ENCODE peak calls at places on chromosomes 4 and X, in five cellular contexts. N is aorta, Z is fibroblast of the aortic adventitia, W is H1, I is Panc1. B is an unnamed sample.

GRCh38 chr4:8319731-8320385 is 50.3 kb downstream of the HTRA3 start:
- DNase-seq in Z (peak), N (peak), I (no peak), W (peak), B (no peak)

GRCh38 chr4:10114607-10115006 is 2.0 kb downstream of the WDR1 start:
- DNase-seq in N (no peak), Z (no peak), W (no peak), I (no peak), B (no peak)

GRCh38 chrX:116181300-116181699 is 10.8 kb downstream of the AGTR2 start:
- DNase-seq in N (no peak), Z (no peak), I (no peak), W (no peak), B (no peak)

GRCh38 chrX:46628406-46629371 is 55.1 kb downstream of the CHST7 start:
- DNase-seq in N (no peak), I (no peak), Z (peak), W (no peak), B (no peak)

GRCh38 chr4:85498068-85498733 is 23.3 kb downstream of the ARHGAP24 start:
- DNase-seq in Z (peak), N (no peak), W (no peak), I (no peak), B (no peak)

GRCh38 chr4:86092684-86093083 is 267.2 kb downstream of the MAPK10 start:
- DNase-seq in W (no peak), N (no peak), Z (peak), I (no peak), B (no peak)

GRCh38 chr4:59553063-59553738 is 1646.9 kb upstream of the ADGRL3 start:
- DNase-seq in Z (no peak), I (peak), W (no peak), N (no peak), B (no peak)

GRCh38 chrX:109858602-109859341 is 125.7 kb upstream of the ACSL4 start:
- DNase-seq in I (no peak), Z (no peak), N (no peak), W (no peak), B (no peak)

GRCh38 chr4:25773358-25773757 is 89.4 kb downstream of the SEL1L3 start:
- DNase-seq in N (no peak), W (no peak), I (no peak), Z (no peak), B (no peak)

GRCh38 chr4:122086338-122086737 is 65.8 kb upstream of the BLTP1 start:
- DNase-seq in I (no peak), Z (no peak), W (no peak), N (no peak), B (no peak)

GRCh38 chrX:37745835-37746234 is 34.0 kb upstream of the CYBB start:
- DNase-seq in N (no peak), I (no peak), Z (no peak), W (no peak), B (no peak)

GRCh38 chr4:123585111-123585510 is 188.5 kb downstream of the SPRY1 start:
- DNase-seq in N (no peak), Z (no peak), I (no peak), W (no peak), B (no peak)

GRCh38 chr4:88147799-88148217 is 10.6 kb downstream of the ABCG2 start:
- DNase-seq in W (no peak), Z (no peak), I (no peak), N (no peak), B (no peak)

GRCh38 chr4:137659431-137659830 is 127.1 kb upstream of the PCDH18 start:
- DNase-seq in W (no peak), I (no peak), Z (peak), N (no peak), B (no peak)

GRCh38 chrX:120238947-120239346 is 11.7 kb upstream of the ZBTB33 start:
- DNase-seq in I (no peak), N (no peak), Z (no peak), W (no peak), B (no peak)

GRCh38 chr4:183908284-183908683 is 3.2 kb downstream of the STOX2 start:
- DNase-seq in Z (no peak), W (no peak), I (no peak), N (no peak), B (no peak)

GRCh38 chr4:183012862-183013855 is 85.9 kb upstream of the WWC2 start:
- DNase-seq in N (no peak), I (no peak), Z (no peak), W (peak), B (no peak)

GRCh38 chrX:120269379-120270035 is 18.9 kb downstream of the ZBTB33 start:
- DNase-seq in I (no peak), W (no peak), N (no peak), Z (peak), B (no peak)

GRCh38 chrX:128020701-128021100 is 31.5 kb downstream of the ACTRT1 start:
- DNase-seq in W (no peak), Z (peak), I (peak), N (no peak), B (no peak)

GRCh38 chr4:139734201-139734874 is 68.7 kb downstream of the MGST2 start:
- DNase-seq in W (no peak), Z (peak), N (no peak), I (no peak), B (no peak)

GRCh38 chr4:4384837-4385236 is 2.1 kb upstream of the NSG1 start:
- DNase-seq in N (peak), I (no peak), W (peak), Z (no peak), B (peak)

GRCh38 chrX:107713205-107714195 is 62.1 kb downstream of the TSC22D3 start:
- DNase-seq in N (no peak), W (no peak), I (no peak), Z (no peak), B (no peak)

GRCh38 chrX:151004085-151004484 is 20.9 kb downstream of the HMGB3 start:
- DNase-seq in W (no peak), Z (no peak), N (no peak), I (no peak), B (no peak)

GRCh38 chr4:41701961-41702360 is 46.6 kb downstream of the PHOX2B start:
- DNase-seq in I (no peak), Z (no peak), N (no peak), W (no peak), B (no peak)

GRCh38 chr4:25103423-25103822 is 56.8 kb downstream of the SEPSECS start:
- DNase-seq in Z (peak), I (no peak), N (no peak), W (no peak), B (no peak)

GRCh38 chr4:61556277-61556676 is 356.2 kb downstream of the ADGRL3 start:
- DNase-seq in N (no peak), I (no peak), W (no peak), Z (no peak), B (no peak)

GRCh38 chrX:148310402-148311200 is 189.8 kb upstream of the AFF2 start:
- DNase-seq in N (no peak), I (no peak), Z (no peak), W (no peak), B (no peak)

GRCh38 chr4:75584067-75584466 is 28.2 kb downstream of the ODAPH start:
- DNase-seq in N (no peak), I (no peak), W (no peak), Z (no peak), B (no peak)

GRCh38 chr4:78653655-78654054 is 102.1 kb downstream of the ANXA3 start:
- DNase-seq in I (no peak), W (no peak), Z (peak), N (no peak), B (no peak)

GRCh38 chr4:170234800-170235199 is 145.0 kb upstream of the AADAT start:
- DNase-seq in W (no peak), I (no peak), N (no peak), Z (no peak), B (no peak)

GRCh38 chr4:5206391-5206790 is 155.1 kb downstream of the STK32B start:
- DNase-seq in I (no peak), Z (no peak), N (no peak), W (no peak), B (no peak)

GRCh38 chrX:155611302-155611701 is 1.4 kb downstream of the TMLHE start:
- DNase-seq in N (no peak), W (no peak), I (no peak), Z (no peak), B (no peak)
- H3K4me3 ChIP-seq in N (no peak), W (peak), I (peak), Z (peak), B (no peak)

GRCh38 chr4:128862608-128863313 is 53.3 kb downstream of the JADE1 start:
- DNase-seq in N (no peak), W (no peak), I (no peak), Z (no peak), B (no peak)

GRCh38 chr4:128858875-128859696 is 49.6 kb downstream of the JADE1 start:
- DNase-seq in Z (peak), W (no peak), N (no peak), I (no peak), B (no peak)

GRCh38 chr4:128859887-128860774 is 50.6 kb downstream of the JADE1 start:
- DNase-seq in N (no peak), Z (peak), W (no peak), I (no peak), B (no peak)

GRCh38 chr4:128863314-128864075 is 54.0 kb downstream of the JADE1 start:
- DNase-seq in W (peak), I (peak), N (peak), Z (peak), B (peak)

DNA sequence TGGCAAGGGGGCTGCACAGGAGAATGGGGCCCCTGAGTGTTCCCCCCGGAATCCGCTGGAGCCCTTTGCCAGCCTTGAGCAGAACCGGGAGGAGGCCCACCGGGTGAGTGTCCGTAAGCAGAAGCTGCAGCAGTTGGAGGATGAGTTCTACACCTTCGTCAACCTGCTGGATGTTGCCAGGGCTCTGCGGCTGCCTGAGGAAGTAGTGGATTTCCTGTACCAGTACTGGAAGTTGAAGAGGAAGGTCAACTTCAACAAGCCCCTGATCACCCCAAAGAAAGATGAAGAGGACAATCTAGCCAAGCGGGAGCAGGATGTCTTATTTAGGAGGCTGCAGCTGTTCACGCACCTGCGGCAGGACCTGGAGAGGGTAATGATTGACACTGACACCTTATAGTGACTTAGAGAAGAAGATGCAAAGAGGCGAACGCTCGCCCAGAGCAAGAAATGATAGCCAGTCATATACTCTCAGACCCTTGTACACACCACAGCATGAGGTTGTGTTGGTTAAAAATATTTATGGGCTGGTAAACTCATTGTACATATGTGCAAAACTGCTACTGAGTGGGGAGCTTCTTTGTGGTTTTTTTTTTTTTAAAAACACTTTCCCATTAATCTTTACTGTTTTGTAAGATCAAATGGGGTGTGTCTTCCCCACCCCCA is 52.5 kb downstream of the JADE1 start:
- DNase-seq in I (no peak), Z (no peak), W (peak), N (no peak), B (no peak)
- H3K4me3 ChIP-seq in I (no peak), Z (no peak), W (no peak), N (no peak), B (no peak)

GRCh38 chr4:44804301-44804700 is 77.9 kb upstream of the GNPDA2 start:
- DNase-seq in Z (no peak), N (no peak), I (no peak), W (no peak), B (no peak)

GRCh38 chr4:44801384-44801783 is 75.0 kb upstream of the GNPDA2 start:
- DNase-seq in N (no peak), W (no peak), I (no peak), Z (no peak), B (no peak)

DNA sequence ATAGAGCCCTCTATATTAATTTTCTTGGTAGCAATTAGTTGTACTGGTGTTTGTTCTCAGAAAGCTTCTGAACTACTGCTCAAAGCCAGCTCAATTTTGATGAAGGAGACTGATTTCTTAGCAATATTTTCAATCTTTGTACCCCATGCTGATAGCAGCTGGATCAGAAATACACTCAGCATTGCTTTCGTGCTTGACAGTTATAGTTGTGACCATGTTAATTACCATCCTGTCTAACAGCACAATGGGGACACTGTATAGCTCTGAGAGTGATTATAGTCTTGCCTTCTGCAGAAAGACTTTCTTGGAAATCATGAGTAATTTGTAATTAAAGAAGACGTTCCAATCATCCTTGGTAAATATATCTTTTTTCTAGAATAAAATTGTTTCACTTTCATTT is 79.7 kb upstream of the GNPDA2 start:
- DNase-seq in W (no peak), Z (no peak), N (no peak), I (no peak), B (no peak)
- H3K4me3 ChIP-seq in W (no peak), Z (no peak), N (no peak), I (no peak), B (no peak)

GRCh38 chr4:180418819-180419531 is 1824.2 kb upstream of the TENM3 start:
- DNase-seq in Z (no peak), I (no peak), N (no peak), W (no peak), B (no peak)
- H3K4me3 ChIP-seq in Z (no peak), I (no peak), N (no peak), W (no peak), B (no peak)

GRCh38 chrX:20319054-20319453 is 52.3 kb upstream of the RPS6KA3 start:
- DNase-seq in Z (no peak), N (no peak), I (no peak), W (no peak), B (no peak)

GRCh38 chrX:20325786-20326388 is 59.2 kb upstream of the RPS6KA3 start:
- DNase-seq in I (no peak), N (no peak), Z (no peak), W (no peak), B (no peak)

GRCh38 chrX:20317873-20318272 is 51.2 kb upstream of the RPS6KA3 start:
- DNase-seq in Z (peak), W (no peak), I (no peak), N (no peak), B (no peak)

GRCh38 chrX:20322887-20323286 is 56.2 kb upstream of the RPS6KA3 start:
- DNase-seq in W (no peak), I (no peak), Z (no peak), N (no peak), B (no peak)

DNA sequence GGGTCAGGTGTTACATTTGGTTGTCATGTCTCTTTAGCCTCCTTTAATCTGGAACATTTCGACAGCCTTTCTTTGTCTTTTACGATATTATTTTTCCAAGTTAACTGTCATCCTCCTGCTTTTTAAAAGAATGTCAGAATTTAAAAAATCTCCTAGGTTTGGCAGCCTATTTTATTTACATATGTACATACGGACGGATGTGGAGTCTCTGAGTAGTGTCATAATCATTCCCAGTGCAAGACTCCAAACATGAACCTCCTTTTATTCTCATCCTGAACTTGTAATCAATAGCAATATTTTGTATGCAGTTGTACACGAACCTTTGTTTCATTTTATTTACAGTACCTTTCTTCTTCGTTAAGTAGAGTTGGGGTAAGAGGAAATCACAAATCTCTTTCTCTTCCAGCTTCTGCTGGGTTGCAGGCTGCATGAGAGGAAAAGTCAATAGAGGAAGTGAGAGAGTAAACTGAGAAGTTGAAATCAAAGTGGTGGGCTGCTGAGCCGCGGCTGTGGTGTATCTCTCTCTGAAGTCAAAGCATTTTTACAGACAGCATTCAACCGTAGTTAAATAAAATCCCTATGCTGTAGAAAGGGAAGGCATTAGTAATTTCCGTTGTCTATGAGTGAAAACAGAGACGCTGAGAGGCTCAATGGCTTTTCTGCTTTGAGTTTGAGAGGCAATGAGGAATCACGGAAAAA is 53.9 kb upstream of the RPS6KA3 start:
- DNase-seq in N (no peak), Z (no peak), W (no peak), I (no peak), B (no peak)
- H3K4me3 ChIP-seq in N (no peak), Z (no peak), W (no peak), I (no peak), B (no peak)

GRCh38 chrX:71911731-71912050 is 1.0 kb downstream of the NHSL2 start:
- DNase-seq in N (no peak), Z (no peak), W (no peak), I (no peak), B (no peak)
- H3K4me3 ChIP-seq in N (peak), Z (peak), W (peak), I (peak), B (peak)

GRCh38 chr4:2415881-2416563 is 2.4 kb downstream of the ZFYVE28 start:
- DNase-seq in W (no peak), N (no peak), I (no peak), Z (no peak), B (no peak)
- H3K4me3 ChIP-seq in W (peak), N (no peak), I (peak), Z (peak), B (peak)